ENCODE peak calls at places on chromosomes 2 and 18, in seven cellular contexts. K is coronary artery, A is OCI-LY7, X is AG10803, O is fibroblast of lung, F is upper lobe of left lung, U is ovary. W is an unnamed sample.

GRCh38 chr2:653645-654425 is 23.4 kb downstream of the TMEM18 start:
- DNase-seq in K (peak), A (no peak), X (no peak), O (no peak), F (no peak), U (no peak), W (no peak)

GRCh38 chr2:10414000-10414451 is 34.1 kb downstream of the ODC1 start:
- DNase-seq in K (no peak), A (no peak), X (peak), O (peak), F (no peak), U (no peak), W (no peak)

GRCh38 chr2:186130678-186131511 is 355.2 kb upstream of the ZC3H15 start:
- DNase-seq in K (no peak), A (no peak), X (no peak), O (peak), F (no peak), U (no peak), W (no peak)

GRCh38 chr2:189551808-189552207 is 28.8 kb downstream of the SLC40A1 start:
- DNase-seq in K (no peak), A (no peak), X (no peak), O (no peak), F (no peak), U (no peak), W (no peak)

GRCh38 chr2:85936421-85937068 is 47.8 kb upstream of the ST3GAL5 start:
- DNase-seq in K (no peak), A (no peak), X (no peak), O (peak), F (peak), U (no peak), W (no peak)

GRCh38 chr2:152255918-152256317 is 79.1 kb upstream of the FMNL2 start:
- DNase-seq in K (no peak), A (no peak), X (no peak), O (no peak), F (no peak), U (no peak), W (no peak)

GRCh38 chr2:20143263-20143662 is 81.7 kb downstream of the SDC1 start:
- DNase-seq in K (no peak), A (no peak), X (peak), O (peak), F (no peak), U (no peak), W (no peak)

GRCh38 chr2:25078171-25079049 is 36.5 kb downstream of the EFR3B start:
- DNase-seq in K (no peak), A (no peak), X (peak), O (peak), F (no peak), U (no peak), W (no peak)

GRCh38 chr2:101113441-101114267 is 37.5 kb downstream of the TBC1D8 start:
- DNase-seq in K (no peak), A (no peak), X (peak), O (peak), F (no peak), U (no peak), W (no peak)

GRCh38 chr2:100426384-100426720 is 8.9 kb upstream of the CHST10 start:
- DNase-seq in K (no peak), A (no peak), X (no peak), O (no peak), F (peak), U (no peak), W (no peak)

GRCh38 chr2:18169121-18169786 is 290.8 kb downstream of the KCNS3 start:
- DNase-seq in K (no peak), A (no peak), X (no peak), O (no peak), F (no peak), U (no peak), W (no peak)

GRCh38 chr2:46184794-46185583 is 112.2 kb upstream of the EPAS1 start:
- DNase-seq in K (peak), A (no peak), X (no peak), O (no peak), F (no peak), U (no peak), W (no peak)

GRCh38 chr2:240920783-240921231 is 14.7 kb downstream of the CROCC2 start:
- DNase-seq in K (no peak), A (no peak), X (peak), O (no peak), F (peak), U (peak), W (no peak)

GRCh38 chr2:229273384-229274338 is 2.6 kb upstream of the PID1 start:
- DNase-seq in K (no peak), A (peak), X (peak), O (peak), F (no peak), U (peak), W (peak)

GRCh38 chr2:74036450-74037175 is 51.9 kb downstream of the TET3 start:
- DNase-seq in K (no peak), A (no peak), X (no peak), O (no peak), F (no peak), U (no peak), W (no peak)

GRCh38 chr2:88751770-88752169 is 60.3 kb downstream of the RPIA start:
- DNase-seq in K (no peak), A (peak), X (no peak), O (no peak), F (no peak), U (no peak), W (no peak)

GRCh38 chr2:169999041-169999440 is 171.8 kb downstream of the UBR3 start:
- DNase-seq in K (no peak), A (no peak), X (peak), O (no peak), F (no peak), U (no peak), W (no peak)

GRCh38 chr2:126658910-126659613 is 3.1 kb downstream of the GYPC start:
- DNase-seq in K (peak), A (peak), X (peak), O (peak), F (no peak), U (peak), W (no peak)

GRCh38 chr2:239265681-239266435 is 135.0 kb downstream of the HDAC4 start:
- DNase-seq in K (peak), A (no peak), X (no peak), O (no peak), F (peak), U (no peak), W (no peak)

GRCh38 chr2:216490061-216490460 is 8.6 kb upstream of the RPL37A start:
- DNase-seq in K (no peak), A (no peak), X (peak), O (peak), F (no peak), U (no peak), W (no peak)

GRCh38 chr2:202054716-202055115 is 18.3 kb upstream of the KIAA2012 start:
- DNase-seq in K (no peak), A (no peak), X (no peak), O (no peak), F (no peak), U (no peak), W (no peak)

GRCh38 chr2:43326116-43326825 is 99.9 kb upstream of the ZFP36L2 start:
- DNase-seq in K (no peak), A (no peak), X (no peak), O (no peak), F (no peak), U (no peak), W (no peak)

GRCh38 chr2:42369551-42370229 is 8.7 kb upstream of the COX7A2L start:
- DNase-seq in K (no peak), A (peak), X (no peak), O (no peak), F (no peak), U (no peak), W (no peak)

GRCh38 chr18:8186413-8186812 is 422.8 kb upstream of the RAB12 start:
- DNase-seq in K (no peak), A (no peak), X (no peak), O (no peak), F (no peak), U (no peak), W (no peak)

GRCh38 chr2:163345795-163346573 is 389.8 kb downstream of the FIGN start:
- DNase-seq in K (no peak), A (peak), X (peak), O (peak), F (no peak), U (no peak), W (no peak)

GRCh38 chr18:31942301-31942998 is 478 bp downstream of the TRAPPC8 start:
- DNase-seq in K (peak), A (peak), X (peak), O (peak), F (peak), U (peak), W (peak)

GRCh38 chr2:28976584-28976983 is 4.5 kb upstream of the TOGARAM2 start:
- DNase-seq in K (no peak), A (no peak), X (peak), O (peak), F (no peak), U (no peak), W (no peak)

GRCh38 chr2:74424139-74424992 is 2.8 kb downstream of the WDR54 start:
- DNase-seq in K (no peak), A (no peak), X (no peak), O (no peak), F (no peak), U (no peak), W (no peak)

GRCh38 chr18:8858888-8859511 is 153.6 kb downstream of the MTCL1 start:
- DNase-seq in K (no peak), A (no peak), X (peak), O (peak), F (no peak), U (no peak), W (no peak)

GRCh38 chr2:46836295-46837111 is 79.1 kb downstream of the MCFD2 start:
- DNase-seq in K (no peak), A (no peak), X (peak), O (peak), F (no peak), U (no peak), W (no peak)

GRCh38 chr2:160157861-160158813 is 41.9 kb downstream of the ITGB6 start:
- DNase-seq in K (no peak), A (no peak), X (peak), O (peak), F (no peak), U (no peak), W (no peak)

GRCh38 chr2:120397362-120397811 is 51.5 kb downstream of the INHBB start:
- DNase-seq in K (no peak), A (no peak), X (peak), O (peak), F (no peak), U (no peak), W (no peak)

GRCh38 chr2:42424033-42424432 is 63.0 kb upstream of the COX7A2L start:
- DNase-seq in K (no peak), A (no peak), X (peak), O (peak), F (no peak), U (peak), W (no peak)

GRCh38 chr2:27379383-27379839 is 1.1 kb downstream of the ZNF513 start:
- DNase-seq in K (no peak), A (no peak), X (no peak), O (no peak), F (no peak), U (no peak), W (no peak)

GRCh38 chr18:11502368-11502767 is 107.0 kb upstream of the SLC35G4 start:
- DNase-seq in K (no peak), A (no peak), X (peak), O (peak), F (no peak), U (no peak), W (no peak)

GRCh38 chr18:23133860-23134779 is 1.2 kb upstream of the CABLES1 start:
- DNase-seq in K (no peak), A (peak), X (no peak), O (no peak), F (no peak), U (no peak), W (peak)

GRCh38 chr2:237743561-237744269 is 54.9 kb upstream of the RBM44 start:
- DNase-seq in K (no peak), A (no peak), X (peak), O (peak), F (no peak), U (no peak), W (no peak)

GRCh38 chr2:137968477-137969417 is 4.5 kb downstream of the HNMT start:
- DNase-seq in K (no peak), A (no peak), X (no peak), O (no peak), F (no peak), U (no peak), W (no peak)

DNA sequence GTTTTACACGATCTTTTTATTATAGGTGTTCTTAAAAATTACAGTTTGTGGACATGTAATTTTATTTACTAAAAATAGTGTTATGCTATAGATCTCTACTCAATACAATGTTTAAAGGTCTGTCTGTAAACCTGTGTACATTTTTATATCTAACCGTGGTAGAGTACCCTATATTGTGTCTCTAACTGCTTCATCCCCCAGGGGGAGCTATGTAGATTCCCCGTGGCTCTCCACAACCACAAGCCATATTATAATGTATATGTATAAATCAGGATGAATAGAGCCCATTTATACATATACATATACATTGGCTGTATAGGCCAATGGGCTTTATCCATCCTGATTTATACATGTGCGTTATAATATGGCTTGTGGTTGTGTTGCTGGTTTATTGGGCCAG is 59.4 kb downstream of the ADAM23 start:
- DNase-seq in K (no peak), A (no peak), X (no peak), O (no peak), F (no peak), U (no peak), W (no peak)
- TF ChIP-seq CTCF in K (no peak), A (peak), X (no peak), O (no peak), F (no peak), U (no peak), W (no peak)

GRCh38 chr2:54660752-54661151 is 62.7 kb upstream of the EML6 start:
- DNase-seq in K (no peak), A (no peak), X (no peak), O (no peak), F (peak), U (no peak), W (no peak)
- TF ChIP-seq CTCF in K (no peak), A (peak), X (peak), O (no peak), F (no peak), U (no peak), W (no peak)

DNA sequence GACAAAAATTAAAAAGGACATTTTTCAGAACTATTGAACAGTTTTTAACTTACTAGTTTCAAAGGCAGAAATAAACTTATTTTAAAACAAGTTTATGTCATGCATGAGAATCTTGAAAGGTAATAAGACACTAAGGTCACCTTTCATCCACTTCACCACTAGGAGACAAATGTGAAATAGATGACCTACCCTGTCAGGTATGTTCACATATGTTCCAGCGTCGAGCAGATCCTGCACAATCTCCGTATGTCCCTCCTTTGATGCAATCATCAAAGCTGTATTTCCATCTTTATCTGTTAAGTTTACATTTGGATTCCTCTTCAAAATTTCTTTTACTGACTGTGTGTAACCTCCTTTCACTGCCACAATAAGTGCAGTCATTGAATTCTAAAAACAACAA is 34.7 kb downstream of the KIDINS220 start:
- DNase-seq in K (no peak), A (no peak), X (no peak), O (no peak), F (no peak), U (no peak), W (no peak)
- TF ChIP-seq CTCF in K (no peak), A (no peak), X (no peak), O (no peak), F (no peak), U (no peak), W (no peak)

DNA sequence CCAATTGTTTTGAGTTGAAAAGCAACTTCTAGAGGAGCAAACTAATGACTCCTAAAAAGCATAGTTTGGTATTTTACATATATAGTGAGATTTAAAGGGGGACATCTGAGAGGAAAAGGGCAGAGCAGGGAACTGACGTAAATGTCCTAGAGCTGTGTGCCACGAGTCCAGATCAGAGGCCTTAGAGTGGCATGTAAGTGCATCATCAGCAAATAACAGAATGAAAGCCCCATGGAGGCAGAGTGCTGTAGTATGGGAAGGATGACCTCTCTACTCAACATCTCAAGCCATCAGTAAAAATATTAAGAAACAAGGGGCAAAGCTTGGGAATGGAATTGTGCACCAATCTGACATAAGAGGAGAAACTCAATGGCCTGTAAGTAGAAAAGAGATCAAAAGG is 31.4 kb downstream of the SCG2 start:
- DNase-seq in K (no peak), A (no peak), X (no peak), O (no peak), F (no peak), U (no peak), W (no peak)
- TF ChIP-seq CTCF in K (no peak), A (no peak), X (no peak), O (no peak), F (no peak), U (no peak), W (no peak)

DNA sequence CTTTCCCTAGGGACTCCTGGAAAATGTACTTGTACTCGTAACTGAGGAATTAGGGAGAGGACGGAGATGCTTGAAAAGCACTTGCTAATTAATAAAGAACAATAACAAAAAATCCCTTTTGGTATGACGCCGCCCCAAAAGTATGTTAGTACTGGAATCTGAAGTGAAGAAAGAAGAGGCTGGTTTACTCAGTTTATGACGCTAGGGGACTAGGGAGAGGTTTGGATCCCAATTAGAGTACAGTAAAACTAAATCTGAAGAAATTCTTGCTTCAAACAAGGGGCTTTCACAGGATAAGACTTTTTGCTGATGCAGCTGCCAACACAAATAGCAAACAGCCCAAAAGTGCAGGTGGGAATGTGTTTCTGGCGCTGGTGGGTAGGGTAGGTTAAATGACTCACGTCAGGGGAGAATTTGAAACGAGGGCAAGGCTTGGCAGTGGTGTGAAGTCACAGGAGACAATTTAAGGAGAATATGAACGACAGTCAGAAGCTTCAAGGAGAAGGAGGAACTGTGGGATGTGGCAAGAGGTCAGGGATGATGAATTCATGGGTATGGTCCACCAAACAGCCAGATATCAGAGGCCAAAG is 1.2 kb upstream of the ZNF396 start:
- DNase-seq in K (no peak), A (no peak), X (peak), O (peak), F (no peak), U (no peak), W (no peak)
- TF ChIP-seq CTCF in K (no peak), A (no peak), X (peak), O (no peak), F (no peak), U (no peak), W (no peak)

GRCh38 chr2:102340778-102341177 is 14.8 kb upstream of the IL18R1 start:
- DNase-seq in K (no peak), A (no peak), X (no peak), O (no peak), F (no peak), U (no peak), W (no peak)

GRCh38 chr2:102344397-102344796 is 11.2 kb upstream of the IL18R1 start:
- DNase-seq in K (no peak), A (no peak), X (no peak), O (no peak), F (no peak), U (no peak), W (no peak)

GRCh38 chr2:102345329-102345920 is 10.2 kb upstream of the IL18R1 start:
- DNase-seq in K (no peak), A (no peak), X (no peak), O (no peak), F (no peak), U (no peak), W (no peak)

GRCh38 chr2:102346381-102347130 is 9.0 kb upstream of the IL18R1 start:
- DNase-seq in K (no peak), A (no peak), X (no peak), O (no peak), F (no peak), U (no peak), W (no peak)

GRCh38 chr2:102342888-102343287 is 12.7 kb upstream of the IL18R1 start:
- DNase-seq in K (no peak), A (no peak), X (peak), O (no peak), F (no peak), U (no peak), W (no peak)
- TF ChIP-seq CTCF in K (no peak), A (no peak), X (peak), O (peak), F (no peak), U (no peak), W (no peak)

DNA sequence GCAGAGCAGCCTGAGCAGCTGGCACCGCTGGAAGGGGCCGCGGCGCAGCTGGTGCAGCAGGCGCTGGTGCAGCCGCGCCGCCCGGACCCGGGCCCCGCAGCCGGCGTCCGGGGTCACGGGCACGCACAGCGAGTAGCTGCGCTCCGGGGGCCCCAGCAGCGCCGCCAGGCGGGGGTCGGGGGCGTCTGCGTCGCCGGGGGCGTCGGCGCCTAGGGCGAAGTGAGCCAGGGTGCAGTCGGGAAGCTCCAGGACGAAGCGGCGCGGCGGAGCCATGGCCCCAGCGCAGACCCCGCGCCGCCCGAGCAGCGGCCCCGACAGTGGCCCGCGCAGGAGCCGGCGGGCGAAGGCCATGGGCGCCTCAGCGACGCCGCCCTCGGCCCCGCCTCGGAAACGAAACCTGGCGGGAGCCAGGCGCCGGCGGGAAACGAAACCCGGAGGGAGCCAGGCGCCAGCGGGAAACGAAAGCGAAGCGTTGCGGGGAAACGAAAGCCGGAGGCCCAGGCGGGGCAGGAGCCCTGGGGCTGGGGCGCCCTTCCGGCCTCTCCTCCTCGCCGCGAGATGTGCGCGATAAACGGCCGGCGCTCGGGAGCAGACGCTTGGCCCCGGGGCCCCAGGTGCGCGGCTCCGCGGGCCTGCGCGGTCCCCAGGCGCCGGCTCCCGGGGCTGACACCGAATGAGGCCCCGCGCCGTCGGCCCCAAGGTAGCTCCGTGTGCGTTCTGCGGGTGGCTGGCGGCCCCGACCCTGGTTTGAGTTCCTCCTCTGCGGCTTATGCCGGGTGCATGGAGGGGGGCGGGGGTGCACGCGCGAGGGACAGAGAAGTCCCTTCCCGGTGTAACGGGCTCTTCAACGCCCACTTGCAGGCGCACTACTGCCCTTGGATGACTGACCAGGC is at the start of gene CMPK2:
- DNase-seq in K (no peak), A (peak), X (peak), O (peak), F (peak), U (peak), W (peak)
- TF ChIP-seq CTCF in K (no peak), A (peak), X (no peak), O (no peak), F (peak), U (no peak), W (peak)

GRCh38 chr2:172253190-172254052 is 150.7 kb upstream of the DLX2 start:
- DNase-seq in K (peak), A (no peak), X (peak), O (peak), F (peak), U (peak), W (no peak)
- TF ChIP-seq CTCF in K (no peak), A (no peak), X (no peak), O (no peak), F (no peak), U (no peak), W (no peak)